ENCODE peak calls at places on chromosomes 7 and 10, in eight cellular contexts. A is esophagus squamous epithelium; M is CD8-positive, alpha-beta memory T cell; L is kidney; N is mammary epithelial cell; X is foreskin fibroblast; C is adipocyte; T is HFF-Myc. I is an unnamed sample.

GRCh38 chr7:48112431-48113165 is 23.5 kb downstream of the UPP1 start:
- DNase-seq in M (no peak), X (peak; percentile 58), C (peak; percentile 45), N (no peak), A (no peak), L (no peak), T (no peak), I (no peak)

GRCh38 chr10:47022311-47023131 is 111.3 kb downstream of the PTPN20 start:
- DNase-seq in M (no peak), L (peak; percentile 72), C (no peak), X (no peak), T (no peak), A (no peak), N (no peak), I (no peak)

GRCh38 chr7:53811555-53812079 is 730.6 kb upstream of the VSTM2A start:
- DNase-seq in A (no peak), N (no peak), X (no peak), T (no peak), L (no peak), C (no peak), M (no peak), I (peak; percentile 81)

GRCh38 chr7:158028290-158028941 is 559.2 kb downstream of the PTPRN2 start:
- DNase-seq in M (no peak), X (no peak), A (no peak), N (no peak), L (peak; percentile 59), C (no peak), T (no peak), I (no peak)

GRCh38 chr10:48444266-48444665 is 137.8 kb downstream of the MAPK8 start:
- DNase-seq in X (peak; percentile 45), T (no peak), N (peak; percentile 33), A (no peak), L (no peak), C (no peak), M (no peak), I (peak; percentile 33)

GRCh38 chr7:42350801-42351200 is 113.8 kb upstream of the GLI3 start:
- DNase-seq in N (no peak), M (no peak), A (no peak), T (peak; percentile 77), C (peak; percentile 13), L (no peak), X (no peak), I (no peak)

GRCh38 chr7:108598153-108598552 is 28.5 kb downstream of the DNAJB9 start:
- DNase-seq in M (no peak), A (no peak), N (no peak), T (no peak), L (no peak), X (no peak), C (no peak), I (no peak)

GRCh38 chr7:32533313-32534024 is 38.2 kb downstream of the AVL9 start:
- DNase-seq in L (no peak), T (no peak), X (no peak), C (no peak), A (no peak), N (no peak), M (no peak), I (no peak)

GRCh38 chr10:84329094-84329611 is 764 bp downstream of the CCSER2 start:
- DNase-seq in T (no peak), X (peak; percentile 58), A (no peak), M (peak; percentile 87), N (peak; percentile 57), L (no peak), C (peak; percentile 71), I (peak; percentile 52)

GRCh38 chr7:32161708-32162107 is 91.5 kb upstream of the PDE1C start:
- DNase-seq in C (peak; percentile 68), M (no peak), L (no peak), A (no peak), N (peak; percentile 42), X (peak; percentile 72), T (no peak), I (peak; percentile 4)

GRCh38 chr7:42549866-42550485 is 313.0 kb upstream of the GLI3 start:
- DNase-seq in L (no peak), C (peak; percentile 57), N (peak; percentile 48), X (no peak), A (no peak), T (no peak), M (no peak), I (no peak)

GRCh38 chr7:104960741-104961479 is 53.1 kb upstream of the KMT2E start:
- DNase-seq in T (no peak), C (peak; percentile 71), A (no peak), L (no peak), X (peak; percentile 81), N (peak; percentile 83), M (no peak), I (peak; percentile 44)

GRCh38 chr7:158137516-158138328 is 449.9 kb downstream of the PTPRN2 start:
- DNase-seq in L (no peak), N (no peak), C (no peak), T (no peak), M (no peak), X (no peak), A (no peak), I (no peak)

GRCh38 chr10:28202941-28203352 is 99.9 kb downstream of the MPP7 start:
- DNase-seq in M (no peak), C (peak; percentile 26), L (no peak), T (no peak), A (no peak), X (peak; percentile 4), N (no peak), I (peak; percentile 45)

GRCh38 chr7:2805213-2806003 is 38.7 kb downstream of the GNA12 start:
- DNase-seq in N (no peak), A (no peak), L (no peak), T (no peak), M (no peak), X (no peak), C (no peak), I (peak; percentile 90)

GRCh38 chr10:112695539-112695938 is 248.5 kb downstream of the VTI1A start:
- DNase-seq in T (no peak), X (no peak), A (no peak), C (no peak), L (no peak), N (no peak), M (no peak), I (no peak)

GRCh38 chr10:80150172-80150571 is 17.6 kb downstream of the PLAC9 start:
- DNase-seq in C (no peak), T (no peak), M (no peak), X (no peak), A (no peak), N (no peak), L (no peak), I (no peak)

GRCh38 chr7:139726485-139726869 is 51.3 kb downstream of the HIPK2 start:
- DNase-seq in M (no peak), N (no peak), C (no peak), A (no peak), T (no peak), L (no peak), X (no peak), I (no peak)

GRCh38 chr7:16999541-17000266 is 117.9 kb upstream of the AGR3 start:
- DNase-seq in M (no peak), T (no peak), N (no peak), X (no peak), C (no peak), L (no peak), A (no peak), I (no peak)

GRCh38 chr7:133742709-133743538 is 384.2 kb upstream of the LRGUK start:
- DNase-seq in M (no peak), X (peak; percentile 50), L (no peak), C (peak; percentile 64), T (no peak), N (peak; percentile 16), A (no peak), I (peak; percentile 32)

GRCh38 chr10:113360870-113361269 is 192.0 kb upstream of the HABP2 start:
- DNase-seq in C (no peak), L (no peak), N (no peak), T (no peak), M (no peak), X (no peak), A (no peak), I (no peak)

GRCh38 chr7:76296743-76297740 is 5.4 kb upstream of the HSPB1 start:
- DNase-seq in X (peak; percentile 94), T (no peak), A (peak; percentile 6), L (peak; percentile 91), M (no peak), C (peak; percentile 92), N (peak; percentile 100), I (peak; percentile 92)

DNA sequence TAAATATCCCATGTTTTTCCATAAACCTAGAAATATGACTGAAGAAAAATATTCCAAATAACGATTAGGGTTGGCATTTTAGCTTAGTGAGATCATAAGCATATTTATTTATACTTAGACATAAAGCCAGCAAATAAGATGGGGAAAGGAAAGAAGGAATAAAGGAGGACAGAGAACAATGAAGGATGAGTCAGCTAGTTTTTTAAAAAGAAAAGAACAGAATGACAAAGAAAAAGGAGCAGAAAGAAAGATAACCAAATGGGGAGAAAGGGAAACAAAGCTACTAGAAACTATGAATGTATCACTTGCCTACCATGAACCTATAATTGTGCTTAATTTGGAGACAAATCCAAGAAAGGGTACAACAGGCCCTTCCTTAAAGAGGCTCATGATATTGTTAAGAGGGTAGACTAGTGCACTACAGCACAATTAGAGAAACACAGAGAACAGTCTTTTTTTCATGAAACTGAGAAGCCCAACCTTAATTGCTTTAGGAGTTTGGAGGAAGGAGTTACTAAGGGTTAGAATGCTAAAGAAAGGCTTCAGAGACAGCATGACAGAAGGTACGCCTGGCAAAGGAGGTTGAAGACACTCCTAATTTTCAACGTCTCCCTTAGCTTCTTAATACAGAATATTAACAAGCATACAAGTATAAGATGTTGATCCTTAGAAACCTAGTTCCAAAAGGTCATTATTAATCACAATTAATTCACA is 23.9 kb downstream of the HERPUD2 start:
- DNase-seq in N (no peak), L (no peak), X (no peak), C (no peak), T (no peak), M (no peak), A (no peak), I (no peak)
- H3K4me3 ChIP-seq in N (no peak overlapping the region), L (no peak overlapping the region), X (no peak overlapping the region), C (no peak overlapping the region), T (no peak overlapping the region), M (no peak overlapping the region), A (no peak overlapping the region), I (no peak overlapping the region)

GRCh38 chr7:156036153-156036552 is 223.9 kb upstream of the SHH start:
- DNase-seq in T (no peak), A (no peak), L (no peak), X (no peak), C (no peak), N (no peak), M (no peak), I (no peak)
- H3K4me3 ChIP-seq in T (no peak overlapping the region), A (no peak overlapping the region), L (no peak overlapping the region), X (no peak overlapping the region), C (no peak overlapping the region), N (no peak overlapping the region), M (no peak overlapping the region), I (no peak overlapping the region)

DNA sequence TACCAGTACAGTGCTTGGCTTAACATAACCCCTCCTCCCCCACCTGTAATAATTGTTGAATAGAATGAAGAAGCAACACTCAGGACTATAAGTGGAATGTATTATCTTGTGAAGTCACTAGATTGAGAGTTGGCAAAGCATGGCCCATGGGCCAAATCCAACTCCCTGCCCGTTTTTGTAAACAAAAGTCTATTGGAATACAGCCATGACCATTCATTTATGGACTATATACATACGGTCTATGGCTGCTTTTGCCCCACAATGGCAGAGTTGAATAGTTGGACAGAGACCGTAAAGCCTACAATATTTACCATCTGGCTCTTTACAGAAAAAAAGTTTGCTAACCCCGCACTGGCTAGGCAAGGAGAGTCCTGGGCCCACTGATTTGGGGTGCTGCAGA is 48.1 kb upstream of the CYCS start:
- DNase-seq in C (no peak), A (no peak), T (no peak), X (no peak), N (no peak), M (no peak), L (no peak), I (no peak)
- H3K4me3 ChIP-seq in C (no peak overlapping the region), A (no peak overlapping the region), T (no peak overlapping the region), X (no peak overlapping the region), N (no peak overlapping the region), M (no peak overlapping the region), L (no peak overlapping the region), I (no peak overlapping the region)

GRCh38 chr10:77085344-77085743 is 552.3 kb downstream of the KCNMA1 start:
- DNase-seq in N (no peak), C (no peak), A (no peak), X (no peak), T (no peak), L (no peak), M (no peak), I (no peak)
- H3K4me3 ChIP-seq in N (no peak overlapping the region), C (no peak overlapping the region), A (no peak overlapping the region), X (no peak overlapping the region), T (no peak overlapping the region), L (no peak overlapping the region), M (no peak overlapping the region), I (no peak overlapping the region)